ENCODE peak calls at places on chromosome 5, in seven cellular contexts. R is mammary epithelial cell, Q is IMR-90, H is neuronal stem cell, X is PC-3, B is fibroblast of lung, M is HCT116. A is an unnamed sample.

GRCh38 chr5:78509884-78510769 is 138.4 kb downstream of the LHFPL2 start:
- DNase-seq in H (no peak), Q (no peak), M (no peak), X (peak), R (peak), B (no peak), A (peak)

GRCh38 chr5:10308844-10309243 is 1.1 kb upstream of the CMBL start:
- DNase-seq in H (no peak), R (no peak), Q (no peak), X (no peak), M (no peak), B (no peak), A (no peak)

GRCh38 chr5:150579462-150580400 is 60.7 kb upstream of the SYNPO start:
- DNase-seq in R (no peak), Q (no peak), B (no peak), H (no peak), M (no peak), X (no peak), A (peak)

GRCh38 chr5:74493426-74493825 is 147.1 kb downstream of the ENC1 start:
- DNase-seq in Q (no peak), M (no peak), X (no peak), B (no peak), R (no peak), H (no peak), A (no peak)

GRCh38 chr5:126390056-126390455 is 33.2 kb upstream of the GRAMD2B start:
- DNase-seq in H (no peak), Q (no peak), B (no peak), R (no peak), X (no peak), M (no peak), A (no peak)

GRCh38 chr5:97245371-97245770 is 62.3 kb upstream of the RIOK2 start:
- DNase-seq in H (peak), B (no peak), Q (no peak), X (no peak), R (no peak), M (no peak), A (no peak)

GRCh38 chr5:93076096-93076495 is 504.9 kb downstream of the NR2F1-AS1 start:
- DNase-seq in Q (peak), H (no peak), R (no peak), X (no peak), B (no peak), M (no peak), A (peak)

GRCh38 chr5:135135530-135136201 is 101.6 kb upstream of the PITX1 start:
- DNase-seq in M (peak), X (peak), Q (peak), B (peak), H (no peak), R (peak), A (peak)

GRCh38 chr5:32612134-32612888 is 27.0 kb downstream of the SUB1 start:
- DNase-seq in H (no peak), X (no peak), M (no peak), R (no peak), B (no peak), Q (peak), A (peak)

GRCh38 chr5:86885489-86886225 is 267.9 kb downstream of the COX7C start:
- DNase-seq in B (no peak), Q (no peak), R (no peak), M (no peak), X (no peak), H (no peak), A (no peak)

GRCh38 chr5:123209163-123210013 is 120.3 kb downstream of the PRDM6 start:
- DNase-seq in X (peak), M (peak), Q (peak), B (peak), R (peak), H (no peak), A (peak)

GRCh38 chr5:111063709-111064322 is 7.7 kb upstream of the TSLP start:
- DNase-seq in H (no peak), M (peak), Q (peak), X (peak), B (peak), R (peak), A (no peak)

GRCh38 chr5:115559524-115559923 is 14.9 kb upstream of the FEM1C start:
- DNase-seq in M (no peak), H (no peak), R (no peak), Q (peak), X (peak), B (peak), A (peak)

GRCh38 chr5:55149396-55149795 is 10.6 kb upstream of the GPX8 start:
- DNase-seq in H (no peak), X (no peak), Q (no peak), B (no peak), M (no peak), R (no peak), A (no peak)

GRCh38 chr5:157130933-157131332 is 11.7 kb downstream of the MED7 start:
- DNase-seq in R (no peak), H (no peak), X (no peak), Q (peak), B (no peak), M (no peak), A (no peak)

GRCh38 chr5:180114304-180115003 is 42.9 kb upstream of the RNF130 start:
- DNase-seq in Q (no peak), M (no peak), B (no peak), X (no peak), H (no peak), R (no peak), A (no peak)

GRCh38 chr5:142000709-142001484 is 11.9 kb downstream of the GNPDA1 start:
- DNase-seq in B (peak), Q (no peak), R (no peak), H (no peak), M (no peak), X (peak), A (peak)

GRCh38 chr5:109239501-109239900 is 170.3 kb downstream of the PJA2 start:
- DNase-seq in M (no peak), B (no peak), H (no peak), X (no peak), R (no peak), Q (no peak), A (no peak)

GRCh38 chr5:150118561-150119229 is 32.3 kb upstream of the CSF1R start:
- DNase-seq in M (no peak), H (no peak), X (no peak), B (no peak), Q (no peak), R (no peak), A (no peak)

GRCh38 chr5:151413800-151414199 is 33.6 kb upstream of the SLC36A1 start:
- DNase-seq in B (no peak), M (no peak), Q (no peak), R (no peak), H (no peak), X (no peak), A (no peak)

DNA sequence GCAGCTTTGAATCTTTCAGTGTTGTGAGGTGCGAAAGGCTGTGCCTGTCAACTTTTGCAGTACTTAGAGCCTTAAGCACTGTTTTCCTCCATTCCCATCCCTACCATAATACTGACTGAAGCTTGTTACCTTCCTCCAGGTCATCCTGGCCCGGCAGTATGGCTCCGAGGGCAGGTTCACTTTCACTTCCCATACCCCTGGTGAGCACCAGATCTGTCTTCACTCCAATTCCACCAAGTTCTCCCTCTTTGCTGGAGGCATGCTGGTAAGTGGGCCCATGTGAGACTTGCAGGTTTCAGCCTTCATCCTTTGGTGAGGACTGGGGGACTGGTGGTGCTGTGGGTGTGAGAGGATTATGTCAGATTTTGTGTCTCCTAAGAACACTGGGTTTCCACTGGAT is 1.5 kb downstream of the TMED9 start:
- DNase-seq in X (no peak), R (no peak), H (no peak), Q (no peak), M (no peak), B (no peak), A (no peak)
- H3K4me2 ChIP-seq in X (peak), R (peak), H (no peak), Q (peak), M (peak), B (peak), A (peak)

GRCh38 chr5:143214890-143215289 is 188.6 kb downstream of the NR3C1 start:
- DNase-seq in H (no peak), Q (no peak), M (no peak), R (no peak), B (no peak), X (no peak), A (no peak)
- H3K4me3 ChIP-seq in H (no peak), Q (no peak), M (no peak), R (no peak), B (no peak), X (no peak), A (no peak)

GRCh38 chr5:140242890-140243585 is 59.9 kb downstream of the PFDN1 start:
- DNase-seq in Q (no peak), B (no peak), M (no peak), H (no peak), X (no peak), R (no peak), A (no peak)

GRCh38 chr5:140239461-140239860 is 63.4 kb downstream of the PFDN1 start:
- DNase-seq in X (no peak), B (no peak), H (no peak), Q (no peak), M (no peak), R (no peak), A (no peak)

GRCh38 chr5:140239939-140240700 is 62.8 kb downstream of the PFDN1 start:
- DNase-seq in M (no peak), H (no peak), X (peak), R (no peak), Q (peak), B (peak), A (peak)

GRCh38 chr5:140242099-140242498 is 60.8 kb downstream of the PFDN1 start:
- DNase-seq in Q (no peak), X (no peak), H (no peak), B (no peak), M (no peak), R (no peak), A (peak)

DNA sequence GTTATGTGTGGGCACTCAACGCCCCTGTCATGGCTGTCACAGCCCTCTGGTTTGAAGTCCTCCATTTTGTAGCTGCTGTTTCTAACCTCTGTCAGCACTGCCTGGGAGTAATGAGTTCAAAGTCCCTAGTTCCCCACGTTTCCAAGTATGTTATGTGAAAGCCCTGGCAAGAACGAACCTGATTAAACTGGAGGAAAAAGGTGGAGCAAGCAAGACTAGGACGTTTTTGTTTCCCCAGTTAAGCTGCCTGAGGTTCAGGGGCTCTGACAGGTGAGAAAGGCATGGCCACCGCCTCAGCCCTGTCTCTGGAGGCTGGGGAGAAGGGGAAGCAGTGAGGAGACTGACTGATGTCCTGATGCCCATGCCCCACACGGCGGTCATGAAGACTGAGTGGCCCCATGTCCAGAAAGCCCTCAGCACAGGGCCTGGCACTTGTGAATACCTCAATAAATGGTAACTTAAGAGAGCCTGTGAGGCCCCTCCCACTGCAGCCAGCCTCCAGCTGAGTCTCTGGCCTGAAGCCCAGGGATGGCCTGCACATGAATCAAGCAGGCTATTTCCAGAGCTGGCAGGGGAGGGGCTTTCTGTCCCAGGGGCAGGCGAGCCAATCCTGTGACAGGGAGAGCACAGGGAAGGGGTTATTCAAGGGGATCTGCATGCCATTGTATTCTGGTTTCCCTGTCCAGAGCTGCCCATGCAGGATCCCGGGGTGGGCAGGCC is 61.8 kb downstream of the PFDN1 start:
- DNase-seq in X (peak), Q (peak), H (peak), B (peak), M (peak), R (peak), A (peak)
- H3K4me2 ChIP-seq in X (no peak), Q (peak), H (no peak), B (peak), M (peak), R (peak), A (peak)

GRCh38 chr5:83590966-83591365 is 119.4 kb downstream of the VCAN start:
- DNase-seq in B (peak), R (no peak), Q (no peak), H (no peak), M (no peak), X (no peak), A (peak)
- H3K4me3 ChIP-seq in B (peak), R (no peak), Q (no peak), H (no peak), M (no peak), X (no peak), A (peak)

GRCh38 chr5:158801286-158801685 is 298.4 kb downstream of the EBF1 start:
- DNase-seq in B (no peak), R (no peak), H (no peak), M (no peak), X (no peak), Q (no peak), A (no peak)
- H3K4me2 ChIP-seq in B (no peak), R (no peak), H (no peak), M (no peak), X (no peak), Q (no peak), A (no peak)